ENCODE peak calls at places on chromosomes 1 and 21, in six cellular contexts. One of them, this sample, is unnamed.

GRCh38 chr1:10979483-10979920 is 33.0 kb upstream of the TARDBP start:
- DNase-seq in fibroblast of lung: no peak
- DNase-seq in GM12878: no peak
- DNase-seq in IMR-90: no peak
- DNase-seq in mammary epithelial cell: peak
- DNase-seq in PC-3: no peak
- DNase-seq in this sample: no peak

GRCh38 chr1:15056515-15057285 is 96.8 kb upstream of the TMEM51 start:
- DNase-seq in fibroblast of lung: peak
- DNase-seq in GM12878: no peak
- DNase-seq in IMR-90: peak
- DNase-seq in mammary epithelial cell: peak
- DNase-seq in PC-3: peak
- DNase-seq in this sample: peak

GRCh38 chr1:108560430-108561144 is 687 bp downstream of the EEIG2 start:
- DNase-seq in fibroblast of lung: peak
- DNase-seq in GM12878: no peak
- DNase-seq in IMR-90: peak
- DNase-seq in mammary epithelial cell: peak
- DNase-seq in PC-3: peak
- DNase-seq in this sample: peak

GRCh38 chr1:212847549-212847948 is at the start of gene SPATA45:
- DNase-seq in fibroblast of lung: no peak
- DNase-seq in GM12878: no peak
- DNase-seq in IMR-90: no peak
- DNase-seq in mammary epithelial cell: no peak
- DNase-seq in PC-3: no peak
- DNase-seq in this sample: no peak

GRCh38 chr1:230812568-230812967 is 55.8 kb downstream of the C1orf198 start:
- DNase-seq in fibroblast of lung: no peak
- DNase-seq in GM12878: no peak
- DNase-seq in IMR-90: no peak
- DNase-seq in mammary epithelial cell: no peak
- DNase-seq in PC-3: no peak
- DNase-seq in this sample: no peak

GRCh38 chr1:56374026-56374974 is 205.1 kb downstream of the PLPP3 start:
- DNase-seq in fibroblast of lung: peak
- DNase-seq in GM12878: no peak
- DNase-seq in IMR-90: peak
- DNase-seq in mammary epithelial cell: no peak
- DNase-seq in PC-3: peak
- DNase-seq in this sample: peak

GRCh38 chr21:37848721-37849490 is 67.4 kb downstream of the KCNJ6 start:
- DNase-seq in fibroblast of lung: no peak
- DNase-seq in GM12878: no peak
- DNase-seq in IMR-90: no peak
- DNase-seq in mammary epithelial cell: no peak
- DNase-seq in PC-3: no peak
- DNase-seq in this sample: no peak

GRCh38 chr1:39149509-39149908 is 55.0 kb upstream of the MACF1 start:
- DNase-seq in fibroblast of lung: no peak
- DNase-seq in GM12878: no peak
- DNase-seq in IMR-90: no peak
- DNase-seq in mammary epithelial cell: no peak
- DNase-seq in PC-3: no peak
- DNase-seq in this sample: no peak

GRCh38 chr21:46080171-46081021 is 17.5 kb upstream of the COL6A2 start:
- DNase-seq in fibroblast of lung: no peak
- DNase-seq in GM12878: no peak
- DNase-seq in IMR-90: no peak
- DNase-seq in mammary epithelial cell: no peak
- DNase-seq in PC-3: no peak
- DNase-seq in this sample: peak

GRCh38 chr1:32937061-32937460 is 27.5 kb downstream of the RNF19B start:
- DNase-seq in fibroblast of lung: no peak
- DNase-seq in GM12878: no peak
- DNase-seq in IMR-90: peak
- DNase-seq in mammary epithelial cell: no peak
- DNase-seq in PC-3: peak
- DNase-seq in this sample: no peak

GRCh38 chr21:37784591-37785318 is 131.5 kb downstream of the KCNJ6 start:
- DNase-seq in fibroblast of lung: no peak
- DNase-seq in GM12878: no peak
- DNase-seq in IMR-90: no peak
- DNase-seq in mammary epithelial cell: no peak
- DNase-seq in PC-3: no peak
- DNase-seq in this sample: no peak

GRCh38 chr1:183106746-183107145 is 79.3 kb upstream of the LAMC2 start:
- DNase-seq in fibroblast of lung: peak
- DNase-seq in GM12878: no peak
- DNase-seq in IMR-90: peak
- DNase-seq in mammary epithelial cell: no peak
- DNase-seq in PC-3: no peak
- DNase-seq in this sample: no peak

GRCh38 chr1:53559391-53559815 is 100.2 kb downstream of the DMRTB1 start:
- DNase-seq in fibroblast of lung: no peak
- DNase-seq in GM12878: no peak
- DNase-seq in IMR-90: no peak
- DNase-seq in mammary epithelial cell: no peak
- DNase-seq in PC-3: no peak
- DNase-seq in this sample: peak

GRCh38 chr1:232574867-232575523 is 54.9 kb downstream of the SIPA1L2 start:
- DNase-seq in fibroblast of lung: peak
- DNase-seq in GM12878: no peak
- DNase-seq in IMR-90: peak
- DNase-seq in mammary epithelial cell: peak
- DNase-seq in PC-3: peak
- DNase-seq in this sample: no peak

GRCh38 chr1:175319912-175320230 is 127.3 kb upstream of the KIAA0040 start:
- DNase-seq in fibroblast of lung: no peak
- DNase-seq in GM12878: no peak
- DNase-seq in IMR-90: no peak
- DNase-seq in mammary epithelial cell: no peak
- DNase-seq in PC-3: no peak
- DNase-seq in this sample: no peak

GRCh38 chr1:150928286-150928685 is 2.1 kb downstream of the SETDB1 start:
- DNase-seq in fibroblast of lung: no peak
- DNase-seq in GM12878: no peak
- DNase-seq in IMR-90: peak
- DNase-seq in mammary epithelial cell: no peak
- DNase-seq in PC-3: no peak
- DNase-seq in this sample: no peak

GRCh38 chr1:109242387-109242786 is 7.0 kb upstream of the CELSR2 start:
- DNase-seq in fibroblast of lung: peak
- DNase-seq in GM12878: no peak
- DNase-seq in IMR-90: no peak
- DNase-seq in mammary epithelial cell: no peak
- DNase-seq in PC-3: no peak
- DNase-seq in this sample: no peak

GRCh38 chr1:48674641-48675040 is 102.0 kb downstream of the BEND5 start:
- DNase-seq in fibroblast of lung: peak
- DNase-seq in GM12878: no peak
- DNase-seq in IMR-90: peak
- DNase-seq in mammary epithelial cell: peak
- DNase-seq in PC-3: peak
- DNase-seq in this sample: peak

GRCh38 chr21:43800566-43800965 is 11.2 kb downstream of the RRP1 start:
- DNase-seq in fibroblast of lung: no peak
- DNase-seq in GM12878: no peak
- DNase-seq in IMR-90: no peak
- DNase-seq in mammary epithelial cell: no peak
- DNase-seq in PC-3: no peak
- DNase-seq in this sample: no peak

GRCh38 chr1:17520473-17521319 is 18.8 kb upstream of the ARHGEF10L start:
- DNase-seq in fibroblast of lung: no peak
- DNase-seq in GM12878: no peak
- DNase-seq in IMR-90: no peak
- DNase-seq in mammary epithelial cell: no peak
- DNase-seq in PC-3: no peak
- DNase-seq in this sample: no peak

GRCh38 chr1:154404984-154405761 is at the start of gene IL6R:
- DNase-seq in fibroblast of lung: peak
- DNase-seq in GM12878: no peak
- DNase-seq in IMR-90: peak
- DNase-seq in mammary epithelial cell: peak
- DNase-seq in PC-3: peak
- DNase-seq in this sample: peak

GRCh38 chr1:16924216-16924918 is 2.6 kb downstream of the CROCC start:
- DNase-seq in fibroblast of lung: no peak
- DNase-seq in GM12878: no peak
- DNase-seq in IMR-90: no peak
- DNase-seq in mammary epithelial cell: no peak
- DNase-seq in PC-3: no peak
- DNase-seq in this sample: peak

GRCh38 chr1:38463074-38463473 is 396.5 kb downstream of the RRAGC start:
- DNase-seq in fibroblast of lung: no peak
- DNase-seq in GM12878: no peak
- DNase-seq in IMR-90: no peak
- DNase-seq in mammary epithelial cell: no peak
- DNase-seq in PC-3: no peak
- DNase-seq in this sample: no peak

GRCh38 chr1:157193702-157194391 is 55.7 kb upstream of the ETV3 start:
- DNase-seq in fibroblast of lung: peak
- DNase-seq in GM12878: no peak
- DNase-seq in IMR-90: peak
- DNase-seq in mammary epithelial cell: peak
- DNase-seq in PC-3: peak
- DNase-seq in this sample: peak

GRCh38 chr1:24364975-24365678 is 46.0 kb downstream of the GRHL3 start:
- DNase-seq in fibroblast of lung: peak
- DNase-seq in GM12878: peak
- DNase-seq in IMR-90: peak
- DNase-seq in mammary epithelial cell: peak
- DNase-seq in PC-3: peak
- DNase-seq in this sample: peak

GRCh38 chr1:147750618-147751217 is 9.7 kb downstream of the GJA5 start:
- DNase-seq in fibroblast of lung: no peak
- DNase-seq in GM12878: no peak
- DNase-seq in IMR-90: no peak
- DNase-seq in mammary epithelial cell: peak
- DNase-seq in PC-3: peak
- DNase-seq in this sample: no peak

GRCh38 chr1:99682291-99682751 is 36.4 kb downstream of the PALMD start:
- DNase-seq in fibroblast of lung: peak
- DNase-seq in GM12878: no peak
- DNase-seq in IMR-90: peak
- DNase-seq in mammary epithelial cell: peak
- DNase-seq in PC-3: no peak
- DNase-seq in this sample: no peak

GRCh38 chr1:201970334-201971159 is 11.9 kb upstream of the RNPEP start:
- DNase-seq in fibroblast of lung: no peak
- DNase-seq in GM12878: no peak
- DNase-seq in IMR-90: peak
- DNase-seq in mammary epithelial cell: no peak
- DNase-seq in PC-3: no peak
- DNase-seq in this sample: peak

GRCh38 chr21:34908424-34909055 is 140.6 kb downstream of the RUNX1 start:
- DNase-seq in fibroblast of lung: peak
- DNase-seq in GM12878: no peak
- DNase-seq in IMR-90: no peak
- DNase-seq in mammary epithelial cell: no peak
- DNase-seq in PC-3: peak
- DNase-seq in this sample: no peak

GRCh38 chr1:236039736-236040670 is 24.9 kb downstream of the NID1 start:
- DNase-seq in fibroblast of lung: peak
- DNase-seq in GM12878: no peak
- DNase-seq in IMR-90: peak
- DNase-seq in mammary epithelial cell: no peak
- DNase-seq in PC-3: no peak
- DNase-seq in this sample: no peak

GRCh38 chr21:40331182-40331581 is 463.9 kb downstream of the PCP4 start:
- DNase-seq in fibroblast of lung: no peak
- DNase-seq in GM12878: no peak
- DNase-seq in IMR-90: no peak
- DNase-seq in mammary epithelial cell: no peak
- DNase-seq in PC-3: no peak
- DNase-seq in this sample: no peak

GRCh38 chr1:117586747-117587478 is 18.9 kb upstream of the TENT5C start:
- DNase-seq in fibroblast of lung: no peak
- DNase-seq in GM12878: no peak
- DNase-seq in IMR-90: no peak
- DNase-seq in mammary epithelial cell: no peak
- DNase-seq in PC-3: no peak
- DNase-seq in this sample: no peak
- H2AFZ ChIP-seq in fibroblast of lung: no peak
- H2AFZ ChIP-seq in GM12878: no peak
- H2AFZ ChIP-seq in IMR-90: no peak
- H2AFZ ChIP-seq in mammary epithelial cell: no peak
- H2AFZ ChIP-seq in PC-3: no peak
- H2AFZ ChIP-seq in this sample: no peak

DNA sequence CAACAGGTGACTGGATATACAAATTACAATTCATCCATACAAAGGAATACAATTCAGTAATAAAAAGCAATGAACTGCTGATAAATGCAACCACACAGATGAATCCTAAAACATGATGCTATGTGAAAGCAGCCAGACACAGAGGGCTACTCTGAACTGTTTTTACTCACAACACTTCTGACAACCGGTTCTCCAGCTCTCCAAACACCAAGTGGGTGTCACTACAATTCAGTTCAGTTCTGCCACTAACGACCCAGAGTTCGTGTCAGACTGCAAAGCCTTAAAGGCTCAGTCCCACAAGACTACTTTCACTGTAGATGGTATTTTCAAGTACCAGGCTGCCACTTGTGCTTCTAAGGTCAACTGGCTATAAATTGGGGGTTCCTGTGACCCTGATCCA is 119.4 kb downstream of the SLC16A1 start:
- DNase-seq in fibroblast of lung: no peak
- DNase-seq in GM12878: no peak
- DNase-seq in IMR-90: no peak
- DNase-seq in mammary epithelial cell: no peak
- DNase-seq in PC-3: no peak
- DNase-seq in this sample: no peak
- H2AFZ ChIP-seq in fibroblast of lung: no peak
- H2AFZ ChIP-seq in GM12878: no peak
- H2AFZ ChIP-seq in IMR-90: peak
- H2AFZ ChIP-seq in mammary epithelial cell: peak
- H2AFZ ChIP-seq in PC-3: no peak
- H2AFZ ChIP-seq in this sample: no peak

GRCh38 chr1:67723620-67724019 is 38.6 kb downstream of the GADD45A start:
- DNase-seq in fibroblast of lung: no peak
- DNase-seq in GM12878: no peak
- DNase-seq in IMR-90: peak
- DNase-seq in mammary epithelial cell: peak
- DNase-seq in PC-3: peak
- DNase-seq in this sample: no peak
- H2AFZ ChIP-seq in fibroblast of lung: no peak
- H2AFZ ChIP-seq in GM12878: peak
- H2AFZ ChIP-seq in IMR-90: no peak
- H2AFZ ChIP-seq in mammary epithelial cell: no peak
- H2AFZ ChIP-seq in PC-3: no peak
- H2AFZ ChIP-seq in this sample: no peak

DNA sequence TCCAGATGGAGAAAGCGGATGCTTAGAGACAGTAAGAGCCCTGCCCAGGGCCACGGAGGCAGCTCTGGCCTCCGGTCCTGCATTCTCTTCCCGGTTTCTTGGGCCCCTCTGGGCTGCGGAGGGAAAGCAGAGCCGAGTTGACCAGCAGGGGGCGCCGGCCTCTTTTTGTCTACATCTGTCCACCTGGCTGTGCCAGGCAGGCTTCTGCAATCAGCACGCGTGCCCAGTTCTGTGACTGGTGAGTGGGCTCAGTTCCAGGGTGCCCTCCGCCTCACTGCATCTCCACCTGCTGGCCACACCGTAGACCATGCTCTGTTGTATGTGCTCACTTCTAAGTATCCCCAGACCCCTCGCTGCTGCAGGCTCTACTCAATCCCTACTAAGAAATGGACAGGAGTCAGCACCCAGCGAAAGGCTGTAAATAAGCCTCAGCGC is 6.7 kb upstream of the HUNK start:
- DNase-seq in fibroblast of lung: peak
- DNase-seq in GM12878: no peak
- DNase-seq in IMR-90: peak
- DNase-seq in mammary epithelial cell: peak
- DNase-seq in PC-3: peak
- DNase-seq in this sample: peak
- H2AFZ ChIP-seq in fibroblast of lung: no peak
- H2AFZ ChIP-seq in GM12878: no peak
- H2AFZ ChIP-seq in IMR-90: peak
- H2AFZ ChIP-seq in mammary epithelial cell: no peak
- H2AFZ ChIP-seq in PC-3: no peak
- H2AFZ ChIP-seq in this sample: no peak